ENCODE peak calls at places on chromosomes 5 and 9, in eight cellular contexts. One of them, this sample, is unnamed.
A peak's percentile ranks its signal among the peaks of the same experiment; 100 is the strongest.

GRCh38 chr9:96087669-96088299 is 212.3 kb downstream of the ERCC6L2 start:
- DNase-seq in Jurkat, Clone E6-1: no peak
- DNase-seq in fibroblast of pulmonary artery: no peak
- DNase-seq in stimulated activated naive B cell treated with anti-CD40 and anti-IgM and Interleukin-4, amounts not matched to agents 10 μg/mL and 1 μg/mL and 100 μg/mL, for 72 hours: no peak
- DNase-seq in stimulated activated CD8-positive, alpha-beta memory T cell treated with anti-CD3 and anti-CD28 coated beads, Interleukin-15, amount 100 ng/mL, for 48 hours: no peak
- DNase-seq in stimulated activated CD4-positive, alpha-beta T cell treated with anti-CD3 and anti-CD28 coated beads, Interleukin-12 subunit alpha, Interleukin-12 subunit beta, amount 100 ng/mL, for 4 hours: no peak
- DNase-seq in MCF 10A: no peak
- DNase-seq in NCI-H1092 treated with DMSO at 0.1 percent for 48 hours: no peak
- DNase-seq in this sample: peak; percentile 51

GRCh38 chr5:17343675-17344074 is 126.2 kb downstream of the BASP1 start:
- DNase-seq in Jurkat, Clone E6-1: peak; percentile 5
- DNase-seq in fibroblast of pulmonary artery: peak; percentile 86
- DNase-seq in stimulated activated naive B cell treated with anti-CD40 and anti-IgM and Interleukin-4, amounts not matched to agents 10 μg/mL and 1 μg/mL and 100 μg/mL, for 72 hours: peak; percentile 11
- DNase-seq in MCF 10A: peak; percentile 89
- DNase-seq in stimulated activated CD4-positive, alpha-beta T cell treated with anti-CD3 and anti-CD28 coated beads, Interleukin-12 subunit alpha, Interleukin-12 subunit beta, amount 100 ng/mL, for 4 hours: no peak
- DNase-seq in stimulated activated CD8-positive, alpha-beta memory T cell treated with anti-CD3 and anti-CD28 coated beads, Interleukin-15, amount 100 ng/mL, for 48 hours: no peak
- DNase-seq in NCI-H1092 treated with DMSO at 0.1 percent for 48 hours: no peak
- DNase-seq in this sample: no peak

GRCh38 chr5:166648736-166649135 is 1642.7 kb upstream of the WWC1 start:
- DNase-seq in fibroblast of pulmonary artery: peak; percentile 48
- DNase-seq in NCI-H1092 treated with DMSO at 0.1 percent for 48 hours: no peak
- DNase-seq in stimulated activated CD8-positive, alpha-beta memory T cell treated with anti-CD3 and anti-CD28 coated beads, Interleukin-15, amount 100 ng/mL, for 48 hours: no peak
- DNase-seq in stimulated activated naive B cell treated with anti-CD40 and anti-IgM and Interleukin-4, amounts not matched to agents 10 μg/mL and 1 μg/mL and 100 μg/mL, for 72 hours: no peak
- DNase-seq in Jurkat, Clone E6-1: no peak
- DNase-seq in stimulated activated CD4-positive, alpha-beta T cell treated with anti-CD3 and anti-CD28 coated beads, Interleukin-12 subunit alpha, Interleukin-12 subunit beta, amount 100 ng/mL, for 4 hours: no peak
- DNase-seq in MCF 10A: no peak
- DNase-seq in this sample: no peak

GRCh38 chr9:98074119-98074990 is 17.8 kb downstream of the NANS start:
- DNase-seq in NCI-H1092 treated with DMSO at 0.1 percent for 48 hours: peak; percentile 23
- DNase-seq in stimulated activated CD4-positive, alpha-beta T cell treated with anti-CD3 and anti-CD28 coated beads, Interleukin-12 subunit alpha, Interleukin-12 subunit beta, amount 100 ng/mL, for 4 hours: peak; percentile 59
- DNase-seq in stimulated activated CD8-positive, alpha-beta memory T cell treated with anti-CD3 and anti-CD28 coated beads, Interleukin-15, amount 100 ng/mL, for 48 hours: no peak
- DNase-seq in stimulated activated naive B cell treated with anti-CD40 and anti-IgM and Interleukin-4, amounts not matched to agents 10 μg/mL and 1 μg/mL and 100 μg/mL, for 72 hours: peak; percentile 28
- DNase-seq in fibroblast of pulmonary artery: peak; percentile 71
- DNase-seq in Jurkat, Clone E6-1: peak; percentile 35
- DNase-seq in MCF 10A: peak; percentile 64
- DNase-seq in this sample: peak; percentile 51

GRCh38 chr9:132919609-132920268 is 24.7 kb downstream of the TSC1 start:
- DNase-seq in stimulated activated naive B cell treated with anti-CD40 and anti-IgM and Interleukin-4, amounts not matched to agents 10 μg/mL and 1 μg/mL and 100 μg/mL, for 72 hours: no peak
- DNase-seq in MCF 10A: no peak
- DNase-seq in NCI-H1092 treated with DMSO at 0.1 percent for 48 hours: no peak
- DNase-seq in stimulated activated CD4-positive, alpha-beta T cell treated with anti-CD3 and anti-CD28 coated beads, Interleukin-12 subunit alpha, Interleukin-12 subunit beta, amount 100 ng/mL, for 4 hours: no peak
- DNase-seq in stimulated activated CD8-positive, alpha-beta memory T cell treated with anti-CD3 and anti-CD28 coated beads, Interleukin-15, amount 100 ng/mL, for 48 hours: no peak
- DNase-seq in fibroblast of pulmonary artery: no peak
- DNase-seq in Jurkat, Clone E6-1: no peak
- DNase-seq in this sample: no peak

GRCh38 chr5:123097871-123098735 is 9.1 kb downstream of the PRDM6 start:
- DNase-seq in stimulated activated naive B cell treated with anti-CD40 and anti-IgM and Interleukin-4, amounts not matched to agents 10 μg/mL and 1 μg/mL and 100 μg/mL, for 72 hours: no peak
- DNase-seq in stimulated activated CD8-positive, alpha-beta memory T cell treated with anti-CD3 and anti-CD28 coated beads, Interleukin-15, amount 100 ng/mL, for 48 hours: no peak
- DNase-seq in Jurkat, Clone E6-1: no peak
- DNase-seq in MCF 10A: no peak
- DNase-seq in stimulated activated CD4-positive, alpha-beta T cell treated with anti-CD3 and anti-CD28 coated beads, Interleukin-12 subunit alpha, Interleukin-12 subunit beta, amount 100 ng/mL, for 4 hours: no peak
- DNase-seq in fibroblast of pulmonary artery: no peak
- DNase-seq in NCI-H1092 treated with DMSO at 0.1 percent for 48 hours: no peak
- DNase-seq in this sample: no peak

GRCh38 chr5:73603998-73604397 is 22.0 kb upstream of the ARHGEF28 start:
- DNase-seq in MCF 10A: no peak
- DNase-seq in NCI-H1092 treated with DMSO at 0.1 percent for 48 hours: no peak
- DNase-seq in Jurkat, Clone E6-1: no peak
- DNase-seq in stimulated activated CD8-positive, alpha-beta memory T cell treated with anti-CD3 and anti-CD28 coated beads, Interleukin-15, amount 100 ng/mL, for 48 hours: no peak
- DNase-seq in fibroblast of pulmonary artery: peak; percentile 24
- DNase-seq in stimulated activated naive B cell treated with anti-CD40 and anti-IgM and Interleukin-4, amounts not matched to agents 10 μg/mL and 1 μg/mL and 100 μg/mL, for 72 hours: no peak
- DNase-seq in stimulated activated CD4-positive, alpha-beta T cell treated with anti-CD3 and anti-CD28 coated beads, Interleukin-12 subunit alpha, Interleukin-12 subunit beta, amount 100 ng/mL, for 4 hours: no peak
- DNase-seq in this sample: no peak

GRCh38 chr5:166582416-166582815 is 1709.0 kb upstream of the WWC1 start:
- DNase-seq in stimulated activated CD4-positive, alpha-beta T cell treated with anti-CD3 and anti-CD28 coated beads, Interleukin-12 subunit alpha, Interleukin-12 subunit beta, amount 100 ng/mL, for 4 hours: no peak
- DNase-seq in NCI-H1092 treated with DMSO at 0.1 percent for 48 hours: no peak
- DNase-seq in stimulated activated naive B cell treated with anti-CD40 and anti-IgM and Interleukin-4, amounts not matched to agents 10 μg/mL and 1 μg/mL and 100 μg/mL, for 72 hours: no peak
- DNase-seq in stimulated activated CD8-positive, alpha-beta memory T cell treated with anti-CD3 and anti-CD28 coated beads, Interleukin-15, amount 100 ng/mL, for 48 hours: no peak
- DNase-seq in MCF 10A: peak; percentile 46
- DNase-seq in Jurkat, Clone E6-1: no peak
- DNase-seq in fibroblast of pulmonary artery: peak; percentile 2
- DNase-seq in this sample: no peak

GRCh38 chr5:150394103-150394502 is 18.6 kb downstream of the CD74 start:
- DNase-seq in Jurkat, Clone E6-1: no peak
- DNase-seq in MCF 10A: no peak
- DNase-seq in stimulated activated CD4-positive, alpha-beta T cell treated with anti-CD3 and anti-CD28 coated beads, Interleukin-12 subunit alpha, Interleukin-12 subunit beta, amount 100 ng/mL, for 4 hours: no peak
- DNase-seq in NCI-H1092 treated with DMSO at 0.1 percent for 48 hours: no peak
- DNase-seq in fibroblast of pulmonary artery: peak; percentile 26
- DNase-seq in stimulated activated naive B cell treated with anti-CD40 and anti-IgM and Interleukin-4, amounts not matched to agents 10 μg/mL and 1 μg/mL and 100 μg/mL, for 72 hours: peak; percentile 14
- DNase-seq in stimulated activated CD8-positive, alpha-beta memory T cell treated with anti-CD3 and anti-CD28 coated beads, Interleukin-15, amount 100 ng/mL, for 48 hours: no peak
- DNase-seq in this sample: no peak

GRCh38 chr5:138874241-138874640 is 894 bp downstream of the LRRTM2 start:
- DNase-seq in NCI-H1092 treated with DMSO at 0.1 percent for 48 hours: peak; percentile 37
- DNase-seq in Jurkat, Clone E6-1: no peak
- DNase-seq in MCF 10A: no peak
- DNase-seq in stimulated activated naive B cell treated with anti-CD40 and anti-IgM and Interleukin-4, amounts not matched to agents 10 μg/mL and 1 μg/mL and 100 μg/mL, for 72 hours: no peak
- DNase-seq in stimulated activated CD4-positive, alpha-beta T cell treated with anti-CD3 and anti-CD28 coated beads, Interleukin-12 subunit alpha, Interleukin-12 subunit beta, amount 100 ng/mL, for 4 hours: no peak
- DNase-seq in stimulated activated CD8-positive, alpha-beta memory T cell treated with anti-CD3 and anti-CD28 coated beads, Interleukin-15, amount 100 ng/mL, for 48 hours: no peak
- DNase-seq in fibroblast of pulmonary artery: no peak
- DNase-seq in this sample: no peak

GRCh38 chr5:142753114-142753764 is 16.9 kb upstream of the ARHGAP26 start:
- DNase-seq in stimulated activated naive B cell treated with anti-CD40 and anti-IgM and Interleukin-4, amounts not matched to agents 10 μg/mL and 1 μg/mL and 100 μg/mL, for 72 hours: no peak
- DNase-seq in stimulated activated CD4-positive, alpha-beta T cell treated with anti-CD3 and anti-CD28 coated beads, Interleukin-12 subunit alpha, Interleukin-12 subunit beta, amount 100 ng/mL, for 4 hours: no peak
- DNase-seq in MCF 10A: peak; percentile 54
- DNase-seq in stimulated activated CD8-positive, alpha-beta memory T cell treated with anti-CD3 and anti-CD28 coated beads, Interleukin-15, amount 100 ng/mL, for 48 hours: no peak
- DNase-seq in fibroblast of pulmonary artery: peak; percentile 84
- DNase-seq in Jurkat, Clone E6-1: no peak
- DNase-seq in NCI-H1092 treated with DMSO at 0.1 percent for 48 hours: peak; percentile 19
- DNase-seq in this sample: no peak

GRCh38 chr9:95462419-95463121 is 54.2 kb downstream of the PTCH1 start:
- DNase-seq in stimulated activated CD8-positive, alpha-beta memory T cell treated with anti-CD3 and anti-CD28 coated beads, Interleukin-15, amount 100 ng/mL, for 48 hours: peak; percentile 77
- DNase-seq in MCF 10A: no peak
- DNase-seq in fibroblast of pulmonary artery: peak; percentile 87
- DNase-seq in stimulated activated naive B cell treated with anti-CD40 and anti-IgM and Interleukin-4, amounts not matched to agents 10 μg/mL and 1 μg/mL and 100 μg/mL, for 72 hours: peak; percentile 76
- DNase-seq in NCI-H1092 treated with DMSO at 0.1 percent for 48 hours: peak; percentile 86
- DNase-seq in stimulated activated CD4-positive, alpha-beta T cell treated with anti-CD3 and anti-CD28 coated beads, Interleukin-12 subunit alpha, Interleukin-12 subunit beta, amount 100 ng/mL, for 4 hours: peak; percentile 59
- DNase-seq in Jurkat, Clone E6-1: peak; percentile 98
- DNase-seq in this sample: no peak

This sample was measured in HuH-7.5.